ENCODE peak calls at places on chromosomes 16 and 17, in six cellular contexts. N is ACHN; J is NAMALWA; O is posterior cingulate gyrus; V is stimulated activated naive CD8-positive, alpha-beta T cell treated with anti-CD3 and anti-CD28 coated beads, Interleukin-15, Interleukin-2, amounts not matched to agents 100 U/mL and 50 U/mL, for 24 hours; B is vagina. S is an unnamed sample.

GRCh38 chr17:57408064-57408811 is 151.9 kb downstream of the MSI2 start:
- DNase-seq in B (no peak), J (no peak), O (no peak), N (no peak), V (peak; percentile 34), S (peak; percentile 87)

GRCh38 chr16:31451681-31452351 is 7.5 kb upstream of the ARMC5 start:
- DNase-seq in O (peak; percentile 61), J (peak; percentile 47), V (no peak), B (no peak), N (peak; percentile 89), S (peak; percentile 77)

GRCh38 chr16:82782715-82783251 is 156.0 kb downstream of the CDH13 start:
- DNase-seq in J (no peak), B (no peak), N (no peak), O (no peak), V (no peak), S (peak; percentile 3)

GRCh38 chr16:71461686-71462648 is at the start of gene ZNF23:
- DNase-seq in N (peak; percentile 82), O (peak; percentile 89), B (no peak), J (peak; percentile 78), V (peak; percentile 86), S (peak; percentile 64)

GRCh38 chr16:3946604-3947180 is 66.2 kb upstream of the CREBBP start:
- DNase-seq in V (no peak), N (no peak), B (no peak), O (no peak), J (no peak), S (no peak)

GRCh38 chr16:3089717-3090592 is 9.1 kb downstream of the ZSCAN10 start:
- DNase-seq in B (no peak), J (no peak), V (no peak), N (no peak), O (no peak), S (no peak)

GRCh38 chr17:83171661-83172060 is 92.3 kb downstream of the METRNL start:
- DNase-seq in B (no peak), N (no peak), V (no peak), O (no peak), J (no peak), S (no peak)

GRCh38 chr17:41959336-41960095 is 7.1 kb upstream of the CNP start:
- DNase-seq in V (no peak), N (peak; percentile 59), O (no peak), J (peak; percentile 72), B (no peak), S (peak; percentile 57)

GRCh38 chr17:50785942-50786570 is 18.7 kb upstream of the ANKRD40CL start:
- DNase-seq in J (no peak), N (no peak), O (no peak), B (no peak), V (no peak), S (no peak)

GRCh38 chr16:57871457-57871856 is 69.2 kb upstream of the KIFC3 start:
- DNase-seq in V (no peak), N (peak; percentile 53), J (no peak), B (no peak), O (no peak), S (no peak)

GRCh38 chr16:88790312-88791150 is 5.5 kb upstream of the PIEZO1 start:
- DNase-seq in V (peak; percentile 74), O (no peak), J (no peak), B (no peak), N (no peak), S (peak; percentile 58)

GRCh38 chr17:7248811-7249210 is 2.7 kb downstream of the CTDNEP1 start:
- DNase-seq in O (no peak), N (no peak), V (no peak), B (no peak), J (no peak), S (no peak)

GRCh38 chr16:3542153-3542550 is 35.1 kb downstream of the NLRC3 start:
- DNase-seq in O (no peak), V (no peak), B (no peak), N (no peak), J (no peak), S (no peak)

GRCh38 chr16:27233731-27234130 is 30.4 kb downstream of the KDM8 start:
- DNase-seq in N (no peak), O (no peak), V (no peak), B (no peak), J (peak; percentile 30), S (no peak)

GRCh38 chr17:28505986-28506665 is at the start of gene FOXN1:
- DNase-seq in N (no peak), B (no peak), O (no peak), J (no peak), V (no peak), S (no peak)

GRCh38 chr16:67833035-67833417 is 9.1 kb upstream of the THAP11 start:
- DNase-seq in B (no peak), V (peak; percentile 10), J (no peak), N (peak; percentile 37), O (no peak), S (peak; percentile 18)

GRCh38 chr17:66310528-66311148 is 8.2 kb downstream of the PRKCA start:
- DNase-seq in B (no peak), V (peak; percentile 49), O (no peak), J (no peak), N (no peak), S (no peak)

GRCh38 chr17:32267690-32268205 is 2.1 kb downstream of the RHBDL3 start:
- DNase-seq in V (no peak), N (no peak), J (no peak), B (no peak), O (peak; percentile 56), S (no peak)

GRCh38 chr17:49707246-49707607 is 537 bp downstream of the SLC35B1 start:
- DNase-seq in N (peak; percentile 16), V (peak; percentile 25), B (no peak), O (no peak), J (peak; percentile 69), S (no peak)

GRCh38 chr16:56119138-56119537 is 72.2 kb upstream of the GNAO1 start:
- DNase-seq in J (no peak), B (no peak), N (no peak), V (no peak), O (no peak), S (no peak)

GRCh38 chr16:81638286-81638945 is 140.7 kb upstream of the PLCG2 start:
- DNase-seq in V (no peak), J (no peak), B (no peak), O (no peak), N (no peak), S (no peak)

GRCh38 chr17:21201302-21201602 is 12.7 kb downstream of the TMEM11 start:
- DNase-seq in O (no peak), N (no peak), B (no peak), J (no peak), V (no peak), S (no peak)

GRCh38 chr17:63675607-63676539 is 24.1 kb downstream of the LIMD2 start:
- DNase-seq in J (no peak), B (no peak), N (peak; percentile 76), V (no peak), O (no peak), S (peak; percentile 34)

GRCh38 chr16:704552-705380 is 835 bp downstream of the FBXL16 start:
- DNase-seq in B (no peak), N (no peak), O (no peak), J (no peak), V (no peak), S (no peak)

GRCh38 chr16:57735755-57736418 is at the start of gene KATNB1:
- DNase-seq in O (no peak), N (peak; percentile 26), J (no peak), V (no peak), B (no peak), S (no peak)

GRCh38 chr17:34852614-34853013 is 108.6 kb downstream of the CCT6B start:
- DNase-seq in B (no peak), V (no peak), O (no peak), N (no peak), J (peak; percentile 11), S (no peak)

GRCh38 chr17:49815761-49816281 is 27.3 kb downstream of the KAT7 start:
- DNase-seq in O (no peak), J (no peak), N (no peak), V (no peak), B (no peak), S (no peak)

S was measured in SW480.